ENCODE peak calls at places on chromosomes 1 and 21, in four cellular contexts. L is kidney, S is NCI-H187 treated with DMSO at 0.1 percent for 48 hours, R is midbrain. N is an unnamed sample.

GRCh38 chr21:44983421-44984206 is 43.8 kb downstream of the SLX9 start:
- DNase-seq in R (no peak), S (no peak), L (peak), N (no peak)

GRCh38 chr1:206674745-206675175 is 9.9 kb upstream of the MAPKAPK2 start:
- DNase-seq in L (peak), S (no peak), R (no peak), N (no peak)

GRCh38 chr1:117367769-117368059 is 465 bp downstream of the MAN1A2 start:
- DNase-seq in S (no peak), R (no peak), L (no peak), N (peak)

GRCh38 chr1:171937938-171938337 is 96.6 kb downstream of the DNM3 start:
- DNase-seq in S (no peak), L (no peak), R (no peak), N (no peak)

GRCh38 chr21:41750532-41751151 is 16.2 kb downstream of the RIPK4 start:
- DNase-seq in S (no peak), R (no peak), L (peak), N (no peak)

GRCh38 chr1:23013657-23014056 is 2.0 kb downstream of the TEX46 start:
- DNase-seq in L (no peak), R (no peak), S (peak), N (peak)

GRCh38 chr1:91900538-91900937 is 14.6 kb upstream of the TGFBR3 start:
- DNase-seq in R (no peak), S (no peak), L (no peak), N (no peak)

GRCh38 chr1:185734929-185735666 is 907 bp downstream of the HMCN1 start:
- DNase-seq in R (no peak), L (no peak), S (no peak), N (peak)

GRCh38 chr1:208158640-208159541 is 85.3 kb downstream of the PLXNA2 start:
- DNase-seq in R (no peak), L (no peak), S (no peak), N (peak)

GRCh38 chr1:205922314-205922713 is 20.9 kb downstream of the SLC26A9 start:
- DNase-seq in R (no peak), S (no peak), L (peak), N (no peak)

GRCh38 chr1:226598455-226598849 is 49.9 kb downstream of the STUM start:
- DNase-seq in L (no peak), S (no peak), R (no peak), N (no peak)

GRCh38 chr21:21200103-21200938 is 202.1 kb downstream of the NCAM2 start:
- DNase-seq in S (no peak), L (no peak), R (no peak), N (no peak)

GRCh38 chr1:244231193-244231571 is 180.1 kb downstream of the ZBTB18 start:
- DNase-seq in R (no peak), S (no peak), L (no peak), N (no peak)

GRCh38 chr1:226814751-226815496 is 55.5 kb upstream of the PSEN2 start:
- DNase-seq in R (no peak), S (peak), L (peak), N (no peak)

GRCh38 chr1:24888971-24889670 is 41.0 kb downstream of the RUNX3 start:
- DNase-seq in R (no peak), S (no peak), L (no peak), N (no peak)

GRCh38 chr21:41933259-41934079 is 20.3 kb downstream of the C2CD2 start:
- DNase-seq in R (no peak), S (no peak), L (no peak), N (no peak)

GRCh38 chr1:219506337-219506944 is 106.5 kb downstream of the ZC3H11B start:
- DNase-seq in S (no peak), L (no peak), R (no peak), N (no peak)

GRCh38 chr1:107010582-107010981 is 45.9 kb upstream of the PRMT6 start:
- DNase-seq in L (no peak), R (no peak), S (no peak), N (no peak)

GRCh38 chr1:55064071-55064581 is 24.8 kb downstream of the PCSK9 start:
- DNase-seq in R (no peak), S (no peak), L (peak), N (peak)

GRCh38 chr1:32749726-32750224 is 47.2 kb upstream of the SYNC start:
- DNase-seq in L (no peak), R (no peak), S (no peak), N (no peak)

GRCh38 chr1:52814465-52814864 is 28.1 kb upstream of the ZYG11A start:
- DNase-seq in L (no peak), S (no peak), R (no peak), N (no peak)

GRCh38 chr21:29302340-29302991 is 3.7 kb downstream of the BACH1 start:
- DNase-seq in L (no peak), S (no peak), R (no peak), N (no peak)

GRCh38 chr1:114979278-114979891 is 50.2 kb upstream of the TSHB start:
- DNase-seq in R (peak), L (no peak), S (no peak), N (peak)

GRCh38 chr21:36847189-36847588 is 119.3 kb downstream of the HLCS start:
- DNase-seq in S (no peak), R (no peak), L (no peak), N (no peak)

GRCh38 chr21:15495965-15496364 is 233.8 kb upstream of the USP25 start:
- DNase-seq in S (no peak), L (no peak), R (no peak), N (no peak)

GRCh38 chr21:42552407-42553336 is 39.0 kb downstream of the SLC37A1 start:
- DNase-seq in S (no peak), L (no peak), R (no peak), N (no peak)

GRCh38 chr1:156528231-156528630 is 27.7 kb upstream of the MEF2D start:
- DNase-seq in L (no peak), R (no peak), S (no peak), N (no peak)

GRCh38 chr1:222798111-222798510 is 16.7 kb upstream of the DISP1 start:
- DNase-seq in S (no peak), L (no peak), R (no peak), N (no peak)

GRCh38 chr1:234564035-234565029 is 45.6 kb downstream of the IRF2BP2 start:
- DNase-seq in S (no peak), L (no peak), R (no peak), N (no peak)

GRCh38 chr1:153565529-153566374 is at the start of gene S100A2:
- DNase-seq in L (peak), R (no peak), S (no peak), N (no peak)

GRCh38 chr21:41583274-41583790 is 75.4 kb upstream of the TMPRSS2 start:
- DNase-seq in S (no peak), L (peak), R (no peak), N (no peak)

GRCh38 chr1:226104671-226105121 is 42.2 kb downstream of the H3-3A start:
- DNase-seq in S (no peak), R (no peak), L (no peak), N (no peak)

GRCh38 chr1:160860840-160861505 is 1.7 kb downstream of the CD244 start:
- DNase-seq in L (no peak), S (no peak), R (no peak), N (no peak)

GRCh38 chr1:182507685-182508084 is 57.7 kb downstream of the RGSL1 start:
- DNase-seq in R (no peak), S (no peak), L (no peak), N (no peak)

GRCh38 chr1:64246294-64246917 is 43.0 kb downstream of the UBE2U start:
- DNase-seq in R (peak), S (no peak), L (no peak), N (peak)

GRCh38 chr1:61011514-61012263 is 70.7 kb upstream of the NFIA start:
- DNase-seq in R (no peak), S (peak), L (no peak), N (no peak)